ENCODE peak calls at places on chromosomes 2 and 18, in four cellular contexts. S, O, M and P are unnamed samples.

GRCh38 chr2:181781082-181781786 is 100.9 kb upstream of the NEUROD1 start:
- DNase-seq in S (no peak), M (no peak), O (peak), P (no peak)

GRCh38 chr2:60459896-60460295 is 93.6 kb downstream of the BCL11A start:
- DNase-seq in S (no peak), M (no peak), O (no peak), P (no peak)

GRCh38 chr2:223860809-223861738 is 23.7 kb upstream of the AP1S3 start:
- DNase-seq in M (no peak), S (no peak), O (no peak), P (peak)

GRCh38 chr2:175227382-175227781 is 45.9 kb upstream of the ATP5MC3 start:
- DNase-seq in M (no peak), S (no peak), O (no peak), P (no peak)

GRCh38 chr2:220935789-220936321 is 636.2 kb downstream of the EPHA4 start:
- DNase-seq in O (no peak), M (no peak), S (no peak), P (peak)

GRCh38 chr2:53630001-53630606 is 137.5 kb upstream of the CHAC2 start:
- DNase-seq in O (no peak), M (no peak), S (peak), P (peak)

GRCh38 chr18:59866551-59866950 is 33.2 kb upstream of the PMAIP1 start:
- DNase-seq in M (no peak), S (no peak), O (no peak), P (no peak)

GRCh38 chr18:79679552-79680099 is at the start of gene CTDP1:
- DNase-seq in O (peak), M (peak), S (peak), P (peak)

GRCh38 chr2:226730487-226730886 is 69.1 kb downstream of the IRS1 start:
- DNase-seq in M (no peak), S (peak), O (peak), P (peak)

GRCh38 chr2:167294775-167295140 is 406.5 kb downstream of the XIRP2 start:
- DNase-seq in M (no peak), O (no peak), S (no peak), P (peak)

GRCh38 chr2:45301307-45302010 is 292.2 kb upstream of the SIX2 start:
- DNase-seq in O (no peak), S (no peak), M (no peak), P (no peak)

GRCh38 chr2:113981404-113982134 is 91.7 kb downstream of the ACTR3 start:
- DNase-seq in M (no peak), O (no peak), S (no peak), P (peak)

GRCh38 chr2:690799-691198 is 13.6 kb upstream of the TMEM18 start:
- DNase-seq in S (no peak), O (no peak), M (no peak), P (no peak)

GRCh38 chr18:23341383-23341782 is 111.7 kb upstream of the RIOK3 start:
- DNase-seq in S (no peak), M (no peak), O (no peak), P (peak)

GRCh38 chr2:191434072-191434471 is 188.9 kb downstream of the MYO1B start:
- DNase-seq in M (no peak), O (no peak), S (peak), P (no peak)

GRCh38 chr2:46769809-46770208 is 145.8 kb downstream of the MCFD2 start:
- DNase-seq in M (no peak), O (no peak), S (no peak), P (peak)

GRCh38 chr18:9648431-9649163 is 34.2 kb upstream of the PPP4R1 start:
- DNase-seq in M (no peak), O (no peak), S (no peak), P (no peak)

GRCh38 chr2:63999049-63999448 is 20.2 kb downstream of the VPS54 start:
- DNase-seq in M (no peak), S (no peak), O (no peak), P (no peak)

DNA sequence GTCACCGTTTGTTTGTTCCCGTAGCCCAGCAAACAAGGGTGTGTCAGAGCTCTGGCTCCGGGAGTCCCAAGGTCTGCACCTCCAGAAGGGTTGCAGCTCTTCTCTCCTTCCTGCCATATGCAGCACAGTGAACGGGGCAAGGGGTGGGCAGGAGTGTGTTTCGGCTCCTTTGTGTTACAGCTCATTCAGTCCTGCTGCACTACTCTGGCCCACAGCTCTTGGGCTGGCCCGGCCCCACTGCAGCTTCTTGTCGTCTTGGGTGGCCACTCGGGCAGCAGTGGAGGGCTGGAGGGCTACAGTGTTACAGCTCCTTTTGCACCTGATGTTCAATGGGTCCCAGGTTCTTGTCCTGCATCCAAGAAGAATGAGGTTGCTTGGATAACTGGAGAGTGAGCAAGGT is 408.3 kb downstream of the DCC start:
- DNase-seq in S (no peak), O (no peak), M (no peak), P (no peak)
- H4K5ac ChIP-seq in S (no peak), O (no peak), M (no peak), P (no peak)

DNA sequence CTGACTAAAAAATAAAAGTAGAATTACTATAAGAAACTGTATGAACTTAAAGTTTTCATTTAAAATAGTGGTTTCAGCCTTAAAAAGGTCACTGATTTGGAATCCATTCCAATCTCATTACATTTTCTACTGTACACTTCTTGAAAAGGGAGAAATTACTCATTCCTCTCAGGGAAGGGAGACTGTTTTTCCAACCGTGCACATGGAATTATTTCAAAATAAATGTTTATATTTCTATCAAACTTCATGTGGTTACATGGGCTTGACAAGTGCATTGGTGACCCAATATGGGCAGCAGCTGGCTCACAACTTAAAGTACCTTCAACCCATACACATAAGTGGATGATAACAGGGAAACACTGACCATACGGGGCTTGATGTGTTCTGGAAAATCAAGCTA is 324.5 kb upstream of the THUMPD2 start:
- DNase-seq in O (no peak), S (no peak), M (no peak), P (peak)
- H4K5ac ChIP-seq in O (no peak), S (no peak), M (no peak), P (peak)

GRCh38 chr2:207754498-207755383 is 15.0 kb downstream of the FZD5 start:
- DNase-seq in O (no peak), M (no peak), S (no peak), P (no peak)
- H4K5ac ChIP-seq in O (no peak), M (no peak), S (no peak), P (no peak)

GRCh38 chr2:159589286-159589685 is 27.1 kb downstream of the BAZ2B start:
- DNase-seq in M (no peak), O (no peak), S (no peak), P (no peak)

GRCh38 chr2:159592446-159592845 is 23.9 kb downstream of the BAZ2B start:
- DNase-seq in S (peak), M (no peak), O (no peak), P (no peak)

GRCh38 chr2:159595410-159596046 is 20.8 kb downstream of the BAZ2B start:
- DNase-seq in S (no peak), M (no peak), O (no peak), P (peak)

GRCh38 chr2:159586034-159586433 is 30.3 kb downstream of the BAZ2B start:
- DNase-seq in M (no peak), S (no peak), O (no peak), P (no peak)

DNA sequence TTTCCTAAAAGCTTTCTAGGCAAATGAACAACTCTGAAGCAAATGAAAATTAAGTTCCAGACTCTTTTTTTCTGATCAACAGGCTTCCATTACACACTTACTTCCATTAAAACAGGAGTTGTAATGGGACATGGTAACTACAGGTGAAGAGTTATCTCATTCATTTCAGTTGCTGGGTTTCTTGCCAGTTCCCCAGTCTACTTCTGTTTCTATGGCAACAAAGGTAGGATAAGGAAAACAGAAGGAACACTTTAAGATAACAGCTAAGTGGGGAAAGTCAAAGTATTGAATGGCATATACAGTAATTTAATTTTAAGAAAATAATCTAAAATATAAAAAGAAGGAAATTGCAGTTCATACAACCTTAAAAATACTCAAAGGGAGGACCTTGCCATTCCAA is 25.1 kb downstream of the BAZ2B start:
- DNase-seq in O (no peak), S (peak), M (no peak), P (no peak)
- H4K5ac ChIP-seq in O (no peak), S (no peak), M (no peak), P (no peak)

GRCh38 chr18:45399146-45399545 is 216.1 kb upstream of the SLC14A2 start:
- DNase-seq in S (no peak), O (no peak), M (no peak), P (no peak)

GRCh38 chr18:45398448-45398847 is 216.8 kb upstream of the SLC14A2 start:
- DNase-seq in S (no peak), O (no peak), M (no peak), P (no peak)

GRCh38 chr18:45402485-45403056 is 212.7 kb upstream of the SLC14A2 start:
- DNase-seq in O (no peak), M (no peak), S (no peak), P (peak)

GRCh38 chr18:45403341-45404049 is 211.8 kb upstream of the SLC14A2 start:
- DNase-seq in O (no peak), M (no peak), S (no peak), P (no peak)

DNA sequence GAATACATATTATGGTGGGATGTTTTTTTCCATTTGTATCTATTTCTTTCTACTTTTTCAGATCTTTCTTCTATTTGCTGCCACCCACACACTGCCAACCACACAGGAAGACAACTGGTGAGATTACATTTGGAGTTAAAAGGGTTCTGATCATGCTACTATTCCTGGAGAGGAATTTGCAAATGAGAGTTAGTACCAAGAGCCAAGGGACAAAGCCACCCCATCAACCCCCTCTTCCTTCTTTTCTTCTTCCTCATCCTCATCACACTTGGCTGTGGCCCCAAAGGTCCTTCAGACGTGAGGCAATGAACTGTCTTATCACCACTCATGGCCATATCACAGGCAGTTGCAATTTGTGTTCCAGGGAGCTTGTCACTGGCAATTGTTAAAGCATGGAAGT is 215.6 kb upstream of the SLC14A2 start:
- DNase-seq in O (no peak), M (no peak), S (no peak), P (no peak)
- H4K5ac ChIP-seq in O (no peak), M (no peak), S (no peak), P (no peak)